ENCODE peak calls at places on chromosomes 16 and 17, in four cellular contexts. P, I, B and S are unnamed samples.

GRCh38 chr16:23991044-23991443 is 155.3 kb downstream of the PRKCB start:
- DNase-seq in I (no peak), B (no peak), P (no peak), S (no peak)

GRCh38 chr16:55294947-55295346 is 29.1 kb upstream of the IRX6 start:
- DNase-seq in I (no peak), B (no peak), P (no peak), S (no peak)

GRCh38 chr16:65745201-65745600 is 621.3 kb upstream of the CDH5 start:
- DNase-seq in I (no peak), P (no peak), B (no peak), S (no peak)

GRCh38 chr16:2686912-2687507 is 4.7 kb downstream of the KCTD5 start:
- DNase-seq in P (peak; percentile 37), I (peak; percentile 51), B (no peak), S (peak; percentile 41)

GRCh38 chr17:69959291-69959690 is 115.7 kb upstream of the KCNJ16 start:
- DNase-seq in B (no peak), I (no peak), P (no peak), S (no peak)

GRCh38 chr17:74374786-74375185 is 7.5 kb downstream of the GPR142 start:
- DNase-seq in B (no peak), P (no peak), I (no peak), S (no peak)

GRCh38 chr17:7704601-7705268 is at the start of gene EFNB3:
- DNase-seq in P (no peak), B (no peak), I (no peak), S (no peak)

GRCh38 chr16:15894571-15895358 is 6.4 kb upstream of the CEP20 start:
- DNase-seq in I (no peak), B (no peak), P (no peak), S (no peak)

GRCh38 chr16:69123894-69124293 is 8.5 kb downstream of the CHTF8 start:
- DNase-seq in I (peak; percentile 80), P (peak; percentile 54), B (no peak), S (peak; percentile 81)

GRCh38 chr17:27384261-27384701 is 72.0 kb upstream of the KSR1 start:
- DNase-seq in B (peak; percentile 68), I (no peak), P (peak; percentile 75), S (no peak)

GRCh38 chr17:42475853-42476252 is 17.2 kb downstream of the ATP6V0A1 start:
- DNase-seq in I (no peak), B (no peak), P (no peak), S (no peak)

GRCh38 chr16:79316004-79316458 is 284.5 kb downstream of the MAF start:
- DNase-seq in B (no peak), P (no peak), I (peak; percentile 20), S (no peak)

GRCh38 chr16:29664133-29664912 is 1.3 kb downstream of the SPN start:
- DNase-seq in P (peak; percentile 25), I (peak; percentile 61), B (no peak), S (peak; percentile 77)

GRCh38 chr17:83181991-83182619 is 102.7 kb downstream of the METRNL start:
- DNase-seq in P (peak; percentile 9), I (peak; percentile 15), B (no peak), S (no peak)

GRCh38 chr16:79982862-79983261 is 382.3 kb upstream of the MAF start:
- DNase-seq in B (no peak), I (no peak), P (no peak), S (no peak)

GRCh38 chr17:59785091-59785799 is 77.8 kb downstream of the VMP1 start:
- DNase-seq in I (no peak), B (no peak), P (no peak), S (no peak)